ENCODE peak calls at places on chromosomes 13 and 19, in nine cellular contexts. W is cardiac muscle cell, O is heart right ventricle, L is RWPE1, H is SK-N-SH, V is stomach, E is A549, C is brain microvascular endothelial cell, A is left ventricle myocardium inferior. Q is an unnamed sample.

GRCh38 chr19:58361900-58362271 is 665 bp downstream of the ZNF497 start:
- DNase-seq in H (peak), V (peak), E (peak), O (peak), A (peak), W (no peak), C (no peak), L (peak), Q (peak)

GRCh38 chr19:31499826-31500539 is 150.7 kb upstream of the TSHZ3 start:
- DNase-seq in C (no peak), H (no peak), O (no peak), W (no peak), E (no peak), V (no peak), A (no peak), L (no peak), Q (peak)

GRCh38 chr13:72505376-72505775 is 222.1 kb downstream of the MZT1 start:
- DNase-seq in L (no peak), O (no peak), A (no peak), E (no peak), C (no peak), W (no peak), H (no peak), V (no peak), Q (no peak)

GRCh38 chr13:41065098-41065497 is 3.8 kb downstream of the WBP4 start:
- DNase-seq in A (no peak), V (no peak), E (no peak), H (no peak), O (no peak), W (no peak), C (no peak), L (no peak), Q (no peak)

GRCh38 chr19:31270897-31271568 is 78.2 kb downstream of the TSHZ3 start:
- DNase-seq in H (no peak), W (no peak), A (no peak), C (peak), V (no peak), L (no peak), O (no peak), E (no peak), Q (no peak)

GRCh38 chr13:60617863-60618733 is 221.1 kb downstream of the TDRD3 start:
- DNase-seq in H (no peak), W (peak), V (no peak), A (no peak), O (no peak), C (peak), L (peak), E (peak), Q (no peak)

GRCh38 chr19:40416918-40417713 is 3.9 kb upstream of the PRX start:
- DNase-seq in H (no peak), E (peak), O (peak), C (no peak), W (no peak), L (no peak), V (peak), A (peak), Q (no peak)

GRCh38 chr13:22505489-22505888 is 675.3 kb upstream of the SGCG start:
- DNase-seq in V (no peak), A (no peak), W (no peak), C (no peak), H (no peak), L (no peak), O (no peak), E (no peak), Q (no peak)

GRCh38 chr19:54481326-54481930 is 8.3 kb upstream of the CDC42EP5 start:
- DNase-seq in V (no peak), W (peak), A (no peak), E (peak), L (peak), H (peak), C (no peak), O (no peak), Q (no peak)

GRCh38 chr13:39816936-39817335 is 161.5 kb downstream of the COG6 start:
- DNase-seq in W (no peak), A (no peak), V (no peak), C (peak), O (no peak), H (no peak), L (no peak), E (no peak), Q (no peak)

GRCh38 chr19:42596391-42597071 is 1.8 kb upstream of the CEACAM8 start:
- DNase-seq in A (no peak), C (no peak), L (no peak), O (peak), W (peak), E (peak), V (peak), H (peak), Q (peak)

GRCh38 chr19:10643166-10643967 is 10.8 kb upstream of the ILF3 start:
- DNase-seq in E (no peak), O (no peak), L (no peak), H (peak), A (no peak), W (no peak), V (no peak), C (no peak), Q (no peak)

GRCh38 chr13:99366075-99366987 is 59.1 kb upstream of the GPR183 start:
- DNase-seq in L (no peak), E (no peak), O (no peak), V (no peak), W (no peak), A (no peak), C (no peak), H (no peak), Q (no peak)
- H3K27ac ChIP-seq in L (no peak), E (no peak), O (no peak), V (no peak), W (peak), A (no peak), C (no peak), H (no peak), Q (no peak)

DNA sequence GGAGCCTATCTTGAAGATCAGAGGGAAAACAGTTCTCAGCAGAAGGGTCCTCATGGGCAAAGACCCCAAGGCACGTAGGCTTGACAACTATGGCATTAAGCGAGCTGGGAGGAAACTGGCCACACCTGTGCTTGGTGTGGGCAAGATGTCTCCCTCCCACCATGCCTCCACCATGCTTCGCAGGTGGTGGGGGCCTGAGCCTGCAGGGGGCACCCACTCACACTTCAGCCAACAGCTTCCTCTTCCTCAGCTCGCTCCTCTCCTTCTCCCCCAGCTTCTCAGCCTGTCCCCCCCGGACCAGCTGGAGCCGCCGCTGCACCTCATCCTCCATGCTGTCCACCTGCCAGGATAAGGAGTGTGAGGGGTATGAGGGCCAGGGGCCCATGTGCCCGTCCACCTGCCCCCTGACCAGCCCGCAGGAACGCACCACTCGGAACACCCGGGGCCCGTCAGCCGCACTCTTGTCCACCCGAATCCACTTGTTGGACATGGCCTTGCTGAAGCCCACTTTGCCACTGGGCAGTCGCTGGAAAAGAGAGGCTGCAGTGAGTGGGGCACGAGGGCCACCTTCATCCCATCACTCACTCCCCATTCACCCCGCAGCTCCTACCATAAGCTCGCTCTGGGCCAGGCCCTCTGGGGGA is 3.4 kb downstream of the FARSA start:
- DNase-seq in A (no peak), W (no peak), E (no peak), C (no peak), O (no peak), V (no peak), L (no peak), H (no peak), Q (no peak)
- TF ChIP-seq CTCF in A (no peak), W (no peak), E (no peak), C (no peak), O (no peak), V (no peak), L (no peak), H (no peak), Q (no peak)

DNA sequence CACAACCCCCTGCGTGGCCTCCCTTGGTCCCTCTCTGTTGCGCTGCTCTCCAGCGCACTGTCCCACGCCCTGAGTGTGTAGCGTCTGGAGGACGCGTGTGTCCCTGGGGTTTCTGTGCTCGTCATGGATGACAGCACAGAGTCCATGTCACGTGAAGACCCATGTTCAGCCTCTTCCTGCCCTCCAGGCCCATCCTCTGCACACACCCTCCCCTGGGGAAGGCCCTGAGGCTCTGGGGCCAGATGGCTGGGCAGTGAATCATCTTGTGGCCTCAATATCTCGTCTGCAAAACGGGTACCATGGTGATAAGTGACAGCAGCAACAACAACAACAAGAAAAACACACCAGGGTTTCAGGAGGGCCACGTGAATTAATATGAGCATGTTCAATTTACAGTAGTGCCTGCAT is 71.5 kb upstream of the ARHGEF7 start:
- DNase-seq in A (peak), C (peak), O (peak), W (no peak), V (no peak), H (no peak), E (no peak), L (no peak), Q (no peak)
- H3K27ac ChIP-seq in A (peak), C (peak), O (no peak), W (no peak), V (no peak), H (no peak), E (no peak), L (no peak), Q (no peak)

DNA sequence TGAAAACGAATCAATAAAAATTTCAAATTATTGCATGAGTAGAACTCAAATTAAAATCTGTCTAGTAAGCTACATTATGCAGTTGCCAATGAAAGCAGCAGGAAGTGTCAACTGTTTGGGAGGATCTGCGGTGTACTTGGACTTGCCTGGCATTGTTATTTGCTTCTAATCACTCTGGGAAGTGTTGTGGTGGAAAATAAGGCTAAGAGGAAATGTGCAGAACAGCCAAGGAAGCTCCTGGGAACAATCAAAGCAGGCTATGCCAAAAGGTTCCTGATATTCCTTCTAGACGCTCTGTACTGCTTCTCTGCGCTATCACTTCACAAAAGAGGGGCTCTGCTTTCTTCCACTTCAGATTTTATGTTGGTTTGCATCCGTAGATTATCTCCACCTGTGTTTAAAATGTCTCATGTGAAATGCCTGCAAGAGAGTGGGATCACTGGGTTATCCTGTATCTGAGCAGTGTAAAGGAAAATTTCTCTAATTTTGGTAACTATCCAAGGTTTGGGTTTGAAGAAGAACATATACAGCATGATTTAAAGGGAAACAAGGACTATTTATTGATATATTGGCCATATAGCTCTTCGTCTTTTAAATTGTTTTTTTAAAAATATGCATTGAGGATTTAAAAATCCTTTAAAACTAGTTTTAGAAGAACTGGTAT is 182.7 kb upstream of the CSNK1A1L start:
- DNase-seq in W (no peak), H (no peak), C (no peak), V (no peak), A (no peak), L (no peak), O (no peak), E (no peak), Q (no peak)
- TF ChIP-seq CTCF in W (no peak), H (no peak), C (no peak), V (no peak), A (no peak), L (no peak), O (no peak), E (no peak), Q (no peak)

GRCh38 chr19:18502236-18502632 is 19.6 kb downstream of the ELL start:
- DNase-seq in V (no peak), O (no peak), W (no peak), C (no peak), H (no peak), E (no peak), A (no peak), L (no peak), Q (no peak)
- H3K27ac ChIP-seq in V (peak), O (peak), W (no peak), C (no peak), H (no peak), E (no peak), A (peak), L (peak), Q (no peak)

GRCh38 chr19:49224856-49225255 is 67.3 kb downstream of the TRPM4 start:
- DNase-seq in H (peak), W (peak), O (peak), C (peak), L (peak), A (peak), E (peak), V (peak), Q (peak)
- TF ChIP-seq CTCF in H (peak), W (peak), O (peak), C (peak), L (peak), A (peak), E (peak), V (peak), Q (no peak)

GRCh38 chr13:111211789-111212516 is 96.8 kb downstream of the ARHGEF7 start:
- DNase-seq in W (peak), V (no peak), O (no peak), C (peak), E (no peak), A (no peak), L (no peak), H (no peak), Q (no peak)

GRCh38 chr13:111215081-111216047 is 100.3 kb downstream of the ARHGEF7 start:
- DNase-seq in C (no peak), E (no peak), L (no peak), W (no peak), V (no peak), H (no peak), O (no peak), A (no peak), Q (no peak)

GRCh38 chr13:111216166-111216960 is 101.3 kb downstream of the ARHGEF7 start:
- DNase-seq in E (peak), O (no peak), H (peak), C (no peak), L (peak), W (peak), A (no peak), V (peak), Q (no peak)

GRCh38 chr13:111212517-111212873 is 97.4 kb downstream of the ARHGEF7 start:
- DNase-seq in V (no peak), H (no peak), A (no peak), C (no peak), O (no peak), L (no peak), W (no peak), E (no peak), Q (no peak)

GRCh38 chr13:111213964-111214726 is 99.0 kb downstream of the ARHGEF7 start:
- DNase-seq in W (peak), E (no peak), O (no peak), V (no peak), L (no peak), A (no peak), C (no peak), H (no peak), Q (no peak)
- H3K27ac ChIP-seq in W (peak), E (no peak), O (no peak), V (no peak), L (no peak), A (peak), C (no peak), H (no peak), Q (no peak)

DNA sequence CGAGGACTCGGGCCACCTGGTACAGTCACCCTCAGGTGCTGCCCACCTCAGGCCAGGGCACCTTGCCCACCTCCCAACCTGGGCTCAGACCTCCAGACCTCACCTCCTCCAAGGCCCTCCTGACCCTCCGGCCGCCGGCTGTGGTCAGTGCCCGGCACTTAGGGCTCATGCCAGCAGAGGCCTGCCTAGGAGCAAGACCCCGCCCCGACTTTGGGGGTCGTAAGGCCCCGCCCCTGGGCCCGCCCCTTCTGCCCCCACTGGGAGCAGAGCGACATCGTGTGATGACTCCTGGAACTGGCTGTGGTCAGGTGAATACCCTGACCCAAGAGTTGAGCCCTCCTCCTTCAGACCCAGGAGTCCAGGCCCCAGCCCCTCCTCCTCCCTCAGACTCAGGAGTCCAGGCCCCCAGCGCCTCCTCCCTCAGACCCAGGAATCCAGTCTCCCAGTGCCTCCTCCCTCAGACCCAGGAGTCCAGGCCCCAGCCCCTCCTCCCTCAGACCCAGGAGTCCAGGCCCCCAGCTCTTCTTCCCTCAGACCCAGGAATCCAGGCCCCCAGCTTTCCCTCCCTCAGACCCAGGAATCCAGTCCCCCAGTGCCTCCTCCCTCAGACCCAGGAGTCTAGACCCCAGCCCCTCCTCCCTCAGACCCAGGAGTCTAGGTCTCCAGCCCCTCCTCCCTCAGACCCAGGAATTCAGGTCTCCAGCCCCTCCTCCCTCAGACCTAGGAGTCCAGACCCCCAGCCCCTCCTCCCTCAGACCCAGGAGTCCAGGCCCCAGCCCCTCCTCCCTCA is at the start of gene SBK2:
- DNase-seq in L (no peak), C (no peak), E (peak), W (peak), V (no peak), H (peak), A (no peak), O (no peak), Q (no peak)
- TF ChIP-seq CTCF in L (no peak), C (peak), E (peak), W (peak), V (no peak), H (peak), A (peak), O (no peak), Q (no peak)

GRCh38 chr13:99986751-99987150 is 5.2 kb downstream of the ZIC2 start:
- DNase-seq in V (no peak), C (no peak), W (no peak), L (no peak), O (no peak), A (no peak), E (no peak), H (no peak), Q (no peak)
- H3K27ac ChIP-seq in V (no peak), C (no peak), W (no peak), L (no peak), O (no peak), A (no peak), E (no peak), H (no peak), Q (no peak)

GRCh38 chr19:14322889-14323463 is 58.3 kb upstream of the ADGRE5 start:
- DNase-seq in W (no peak), A (no peak), L (no peak), V (no peak), C (no peak), O (no peak), H (no peak), E (no peak), Q (no peak)

GRCh38 chr19:14320253-14320652 is 61.0 kb upstream of the ADGRE5 start:
- DNase-seq in H (no peak), O (no peak), A (no peak), W (no peak), C (no peak), E (no peak), V (no peak), L (no peak), Q (no peak)

GRCh38 chr19:14315433-14315832 is 65.8 kb upstream of the ADGRE5 start:
- DNase-seq in C (no peak), W (no peak), A (no peak), L (no peak), O (no peak), V (no peak), E (no peak), H (peak), Q (no peak)

GRCh38 chr19:14317157-14317556 is 64.1 kb upstream of the ADGRE5 start:
- DNase-seq in A (no peak), W (no peak), C (no peak), H (no peak), L (no peak), V (no peak), E (no peak), O (no peak), Q (no peak)

DNA sequence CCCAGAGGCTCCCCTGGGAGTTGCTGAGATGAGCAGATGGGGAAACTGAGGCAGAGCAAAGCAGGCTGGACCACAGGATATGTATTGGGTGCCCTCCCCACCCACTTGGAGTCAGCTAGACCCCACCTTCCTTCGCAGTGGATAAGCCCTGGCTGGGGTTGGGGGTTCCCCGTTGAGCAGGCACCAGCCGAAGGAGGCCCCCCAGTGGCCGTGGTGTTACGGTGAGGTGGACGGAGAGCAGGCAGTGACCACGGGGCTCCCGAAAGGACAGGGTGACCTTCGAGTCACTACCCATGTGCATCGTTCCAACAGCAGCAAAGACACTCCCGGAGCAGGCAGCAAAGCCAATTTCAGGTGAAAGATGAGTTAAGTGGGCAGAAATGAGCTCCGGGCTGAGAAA is 62.4 kb upstream of the ADGRE5 start:
- DNase-seq in E (no peak), O (peak), V (no peak), H (peak), W (peak), C (no peak), L (no peak), A (no peak), Q (no peak)
- TF ChIP-seq CTCF in E (no peak), O (no peak), V (no peak), H (peak), W (peak), C (peak), L (no peak), A (peak), Q (no peak)

Q was measured in prostate gland.